ENCODE peak calls at places on chromosome 9, in ten cellular contexts. One of them, this sample, is unnamed.

GRCh38 chr9:129587487-129588262 is 33.2 kb downstream of the C9orf50 start:
- DNase-seq in GM23338: peak; percentile 70
- DNase-seq in A673: no peak
- DNase-seq in endothelial cell of umbilical vein: no peak
- DNase-seq in GM23248: no peak
- DNase-seq in hepatocyte: no peak
- DNase-seq in mammary epithelial cell: no peak
- DNase-seq in MM.1S: no peak
- DNase-seq in astrocyte: no peak
- DNase-seq in HepG2: no peak
- DNase-seq in this sample: no peak

GRCh38 chr9:3963266-3964019 is 336.4 kb downstream of the GLIS3 start:
- DNase-seq in hepatocyte: peak; percentile 27
- DNase-seq in endothelial cell of umbilical vein: peak; percentile 24
- DNase-seq in MM.1S: no peak
- DNase-seq in HepG2: no peak
- DNase-seq in GM23338: no peak
- DNase-seq in GM23248: peak; percentile 90
- DNase-seq in mammary epithelial cell: peak; percentile 37
- DNase-seq in astrocyte: peak; percentile 81
- DNase-seq in A673: peak; percentile 72
- DNase-seq in this sample: no peak

GRCh38 chr9:34190996-34191892 is 12.4 kb downstream of the UBAP1 start:
- DNase-seq in A673: peak; percentile 65
- DNase-seq in GM23248: peak; percentile 51
- DNase-seq in endothelial cell of umbilical vein: peak; percentile 35
- DNase-seq in mammary epithelial cell: no peak
- DNase-seq in GM23338: peak; percentile 55
- DNase-seq in hepatocyte: peak; percentile 31
- DNase-seq in astrocyte: no peak
- DNase-seq in HepG2: peak; percentile 73
- DNase-seq in MM.1S: no peak
- DNase-seq in this sample: no peak

GRCh38 chr9:127945338-127945737 is 7.7 kb upstream of the DPM2 start:
- DNase-seq in GM23248: no peak
- DNase-seq in HepG2: no peak
- DNase-seq in A673: no peak
- DNase-seq in GM23338: no peak
- DNase-seq in hepatocyte: no peak
- DNase-seq in MM.1S: no peak
- DNase-seq in astrocyte: no peak
- DNase-seq in endothelial cell of umbilical vein: no peak
- DNase-seq in mammary epithelial cell: no peak
- DNase-seq in this sample: no peak

GRCh38 chr9:137860361-137860760 is 17.2 kb upstream of the CACNA1B start:
- DNase-seq in astrocyte: no peak
- DNase-seq in endothelial cell of umbilical vein: no peak
- DNase-seq in A673: no peak
- DNase-seq in HepG2: no peak
- DNase-seq in GM23248: no peak
- DNase-seq in mammary epithelial cell: no peak
- DNase-seq in MM.1S: no peak
- DNase-seq in hepatocyte: no peak
- DNase-seq in GM23338: no peak
- DNase-seq in this sample: no peak

GRCh38 chr9:15374310-15374709 is 48.4 kb upstream of the SNAPC3 start:
- DNase-seq in GM23338: no peak
- DNase-seq in mammary epithelial cell: no peak
- DNase-seq in astrocyte: no peak
- DNase-seq in GM23248: no peak
- DNase-seq in endothelial cell of umbilical vein: no peak
- DNase-seq in hepatocyte: no peak
- DNase-seq in MM.1S: no peak
- DNase-seq in A673: no peak
- DNase-seq in HepG2: no peak
- DNase-seq in this sample: no peak

GRCh38 chr9:116156621-116157314 is 3.2 kb downstream of the PAPPA start:
- DNase-seq in GM23338: peak; percentile 74
- DNase-seq in A673: peak; percentile 92
- DNase-seq in HepG2: no peak
- DNase-seq in astrocyte: peak; percentile 59
- DNase-seq in mammary epithelial cell: no peak
- DNase-seq in MM.1S: no peak
- DNase-seq in endothelial cell of umbilical vein: peak; percentile 63
- DNase-seq in GM23248: peak; percentile 87
- DNase-seq in hepatocyte: peak; percentile 77
- DNase-seq in this sample: peak; percentile 73

GRCh38 chr9:35733109-35733541 is 659 bp downstream of the CREB3 start:
- DNase-seq in GM23248: peak; percentile 69
- DNase-seq in MM.1S: peak; percentile 59
- DNase-seq in hepatocyte: peak; percentile 60
- DNase-seq in HepG2: peak; percentile 60
- DNase-seq in GM23338: peak; percentile 90
- DNase-seq in endothelial cell of umbilical vein: peak; percentile 70
- DNase-seq in astrocyte: peak; percentile 66
- DNase-seq in mammary epithelial cell: peak; percentile 82
- DNase-seq in A673: peak; percentile 72
- DNase-seq in this sample: peak; percentile 53

GRCh38 chr9:79233542-79233941 is 338.2 kb upstream of the TLE4 start:
- DNase-seq in hepatocyte: peak; percentile 32
- DNase-seq in GM23338: peak; percentile 82
- DNase-seq in HepG2: peak; percentile 33
- DNase-seq in GM23248: peak; percentile 61
- DNase-seq in mammary epithelial cell: peak; percentile 46
- DNase-seq in A673: peak; percentile 29
- DNase-seq in MM.1S: peak; percentile 18
- DNase-seq in endothelial cell of umbilical vein: peak; percentile 34
- DNase-seq in astrocyte: no peak
- DNase-seq in this sample: peak; percentile 43

GRCh38 chr9:31799953-31800609 is 584.4 kb upstream of the ACO1 start:
- DNase-seq in MM.1S: peak; percentile 41
- DNase-seq in mammary epithelial cell: peak; percentile 41
- DNase-seq in GM23338: peak; percentile 82
- DNase-seq in endothelial cell of umbilical vein: peak; percentile 60
- DNase-seq in hepatocyte: peak; percentile 44
- DNase-seq in astrocyte: peak; percentile 1
- DNase-seq in HepG2: peak; percentile 24
- DNase-seq in A673: peak; percentile 76
- DNase-seq in GM23248: peak; percentile 10
- DNase-seq in this sample: peak; percentile 2

GRCh38 chr9:115289757-115290208 is 171.8 kb upstream of the TNC start:
- DNase-seq in astrocyte: peak; percentile 96
- DNase-seq in mammary epithelial cell: no peak
- DNase-seq in GM23338: no peak
- DNase-seq in A673: peak; percentile 94
- DNase-seq in endothelial cell of umbilical vein: no peak
- DNase-seq in HepG2: no peak
- DNase-seq in GM23248: peak; percentile 33
- DNase-seq in hepatocyte: peak; percentile 54
- DNase-seq in MM.1S: no peak
- DNase-seq in this sample: no peak

GRCh38 chr9:72315510-72316287 is 49.3 kb downstream of the ZFAND5 start:
- DNase-seq in A673: peak; percentile 22
- DNase-seq in mammary epithelial cell: peak; percentile 74
- DNase-seq in astrocyte: peak; percentile 56
- DNase-seq in GM23248: peak; percentile 74
- DNase-seq in hepatocyte: peak; percentile 45
- DNase-seq in MM.1S: no peak
- DNase-seq in GM23338: peak; percentile 59
- DNase-seq in endothelial cell of umbilical vein: no peak
- DNase-seq in HepG2: no peak
- DNase-seq in this sample: peak; percentile 92

GRCh38 chr9:129173296-129174101 is 4.6 kb downstream of the IER5L start:
- DNase-seq in mammary epithelial cell: no peak
- DNase-seq in MM.1S: no peak
- DNase-seq in HepG2: no peak
- DNase-seq in GM23248: peak; percentile 58
- DNase-seq in astrocyte: no peak
- DNase-seq in hepatocyte: no peak
- DNase-seq in endothelial cell of umbilical vein: no peak
- DNase-seq in A673: no peak
- DNase-seq in GM23338: no peak
- DNase-seq in this sample: no peak

GRCh38 chr9:120916573-120916972 is 10.0 kb downstream of the TRAF1 start:
- DNase-seq in GM23338: peak; percentile 31
- DNase-seq in HepG2: no peak
- DNase-seq in MM.1S: no peak
- DNase-seq in A673: peak; percentile 46
- DNase-seq in mammary epithelial cell: no peak
- DNase-seq in GM23248: peak; percentile 71
- DNase-seq in hepatocyte: peak; percentile 65
- DNase-seq in endothelial cell of umbilical vein: no peak
- DNase-seq in astrocyte: no peak
- DNase-seq in this sample: no peak

DNA sequence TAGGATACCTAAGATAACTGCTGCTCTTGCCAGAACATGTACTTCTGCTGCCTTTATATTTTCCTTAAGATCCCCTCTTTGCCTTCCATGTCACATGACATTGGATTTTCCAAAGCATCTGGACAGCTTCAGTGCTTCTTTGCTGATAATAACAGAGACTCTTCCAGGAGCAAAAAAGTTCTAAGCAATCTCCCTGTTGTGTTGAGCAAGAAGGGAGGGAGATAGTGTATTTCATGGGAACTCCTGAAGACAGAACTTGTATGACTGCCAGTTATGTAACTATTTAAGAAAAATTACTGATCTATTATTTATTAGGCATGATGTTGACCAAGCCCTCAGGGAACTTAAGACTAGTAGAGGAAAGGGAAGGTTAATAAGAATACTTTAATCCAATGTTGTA is 454.7 kb downstream of the SPATA31D1 start:
- DNase-seq in GM23248: no peak
- DNase-seq in A673: no peak
- DNase-seq in mammary epithelial cell: no peak
- DNase-seq in astrocyte: no peak
- DNase-seq in hepatocyte: peak; percentile 13
- DNase-seq in GM23338: no peak
- DNase-seq in HepG2: no peak
- DNase-seq in endothelial cell of umbilical vein: no peak
- DNase-seq in MM.1S: no peak
- DNase-seq in this sample: no peak
- TF ChIP-seq EZH2 in GM23248: no peak
- TF ChIP-seq EZH2 in A673: no peak
- TF ChIP-seq EZH2 in mammary epithelial cell: no peak
- TF ChIP-seq EZH2 in astrocyte: no peak
- TF ChIP-seq EZH2 in hepatocyte: no peak
- TF ChIP-seq EZH2 in GM23338: no peak
- TF ChIP-seq EZH2 in HepG2: no peak
- TF ChIP-seq EZH2 in endothelial cell of umbilical vein: no peak
- TF ChIP-seq EZH2 in MM.1S: no peak
- TF ChIP-seq EZH2 in this sample: no peak

DNA sequence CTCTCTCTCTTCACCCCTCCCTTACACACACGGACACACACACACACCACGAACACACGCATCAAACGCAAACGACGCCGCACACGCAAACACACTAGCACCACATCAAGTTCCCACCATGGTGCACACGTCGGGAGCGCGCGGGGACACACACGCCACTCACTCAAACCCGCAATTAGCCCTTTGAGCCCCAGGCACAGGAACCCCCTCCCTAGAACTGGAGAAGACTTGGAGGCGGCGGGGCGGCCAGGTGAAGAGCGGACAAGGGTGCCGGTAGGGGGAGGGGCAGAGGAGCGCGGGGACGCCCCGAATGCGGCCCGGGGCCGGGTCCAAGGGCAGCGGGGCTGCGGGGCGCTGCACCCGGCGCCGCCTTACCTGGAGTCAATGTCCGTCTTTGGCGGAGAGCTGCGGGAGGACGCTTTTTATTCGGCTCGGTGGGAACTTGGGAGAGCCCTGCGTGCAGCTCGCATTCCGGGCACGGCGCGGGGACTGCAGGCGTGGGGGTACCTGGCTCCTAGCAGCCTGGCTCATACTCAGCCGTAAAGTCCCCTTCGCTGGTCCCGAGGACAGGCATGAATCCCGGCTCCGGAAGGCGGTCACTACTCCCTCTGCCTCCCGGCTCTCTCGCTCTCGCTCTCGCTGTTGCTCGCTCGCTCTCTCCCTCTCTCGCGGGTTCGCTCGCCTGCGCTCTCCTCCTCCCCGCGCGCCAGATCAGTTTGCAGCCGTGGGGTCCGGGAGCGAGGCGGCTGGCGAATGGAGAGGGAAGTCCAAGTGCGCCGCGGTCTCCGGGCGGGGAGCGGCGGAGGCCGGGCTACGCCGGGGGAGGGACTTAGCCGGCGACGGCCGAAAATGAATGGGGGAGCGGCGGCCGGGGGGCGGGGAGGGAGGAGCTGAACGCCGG is at the start of gene BRINP1:
- DNase-seq in endothelial cell of umbilical vein: no peak
- DNase-seq in GM23338: peak; percentile 83
- DNase-seq in MM.1S: no peak
- DNase-seq in mammary epithelial cell: peak; percentile 76
- DNase-seq in hepatocyte: peak; percentile 69
- DNase-seq in GM23248: peak; percentile 82
- DNase-seq in HepG2: no peak
- DNase-seq in astrocyte: peak; percentile 50
- DNase-seq in A673: peak; percentile 29
- DNase-seq in this sample: no peak
- TF ChIP-seq EZH2 in endothelial cell of umbilical vein: no peak
- TF ChIP-seq EZH2 in GM23338: no peak
- TF ChIP-seq EZH2 in MM.1S: no peak
- TF ChIP-seq EZH2 in mammary epithelial cell: no peak
- TF ChIP-seq EZH2 in hepatocyte: peak; percentile 55
- TF ChIP-seq EZH2 in GM23248: no peak
- TF ChIP-seq EZH2 in HepG2: no peak
- TF ChIP-seq EZH2 in astrocyte: peak; percentile 57
- TF ChIP-seq EZH2 in A673: no peak
- TF ChIP-seq EZH2 in this sample: no peak

GRCh38 chr9:7067169-7067568 is 309.4 kb downstream of the KDM4C start:
- DNase-seq in GM23338: no peak
- DNase-seq in MM.1S: no peak
- DNase-seq in endothelial cell of umbilical vein: no peak
- DNase-seq in mammary epithelial cell: no peak
- DNase-seq in astrocyte: no peak
- DNase-seq in GM23248: no peak
- DNase-seq in A673: no peak
- DNase-seq in HepG2: no peak
- DNase-seq in hepatocyte: no peak
- DNase-seq in this sample: no peak
- TF ChIP-seq EZH2 in GM23338: no peak
- TF ChIP-seq EZH2 in MM.1S: no peak
- TF ChIP-seq EZH2 in endothelial cell of umbilical vein: no peak
- TF ChIP-seq EZH2 in mammary epithelial cell: no peak
- TF ChIP-seq EZH2 in astrocyte: no peak
- TF ChIP-seq EZH2 in GM23248: no peak
- TF ChIP-seq EZH2 in A673: no peak
- TF ChIP-seq EZH2 in HepG2: no peak
- TF ChIP-seq EZH2 in hepatocyte: no peak
- TF ChIP-seq EZH2 in this sample: no peak

GRCh38 chr9:136132500-136133050 is 13.9 kb upstream of the TMEM250 start:
- DNase-seq in GM23248: no peak
- DNase-seq in MM.1S: no peak
- DNase-seq in A673: no peak
- DNase-seq in astrocyte: no peak
- DNase-seq in HepG2: no peak
- DNase-seq in endothelial cell of umbilical vein: no peak
- DNase-seq in hepatocyte: no peak
- DNase-seq in mammary epithelial cell: no peak
- DNase-seq in GM23338: no peak
- DNase-seq in this sample: no peak
- TF ChIP-seq EZH2 in GM23248: no peak
- TF ChIP-seq EZH2 in MM.1S: no peak
- TF ChIP-seq EZH2 in A673: no peak
- TF ChIP-seq EZH2 in astrocyte: peak; percentile 86
- TF ChIP-seq EZH2 in HepG2: no peak
- TF ChIP-seq EZH2 in endothelial cell of umbilical vein: peak; percentile 81
- TF ChIP-seq EZH2 in hepatocyte: no peak
- TF ChIP-seq EZH2 in mammary epithelial cell: no peak
- TF ChIP-seq EZH2 in GM23338: peak; percentile 47
- TF ChIP-seq EZH2 in this sample: no peak